ENCODE peak calls at places on chromosomes 3 and 15, in seven cellular contexts. S is body of pancreas; L is activated CD4-positive, alpha-beta T cell treated with anti-CD3 and anti-CD28 coated beads, Interleukin-2, amount 10 ng/mL, durations not matched to agents 24 days and 14 days; U is ovary; O is upper lobe of right lung; F is LoVo; G is thyroid gland. V is an unnamed sample.
A peak's percentile ranks its signal among the peaks of the same experiment; 100 is the strongest.

GRCh38 chr3:48609088-48610005 is at the start of gene UQCRC1:
- DNase-seq in L (peak; percentile 98), S (peak; percentile 94), G (peak; percentile 94), F (peak; percentile 96), U (peak; percentile 90), O (peak; percentile 97), V (peak; percentile 84)

GRCh38 chr3:131494706-131495105 is 8.1 kb downstream of the MRPL3 start:
- DNase-seq in U (no peak), O (no peak), G (no peak), S (no peak), F (no peak), L (no peak), V (no peak)

GRCh38 chr3:65344444-65344843 is 656.6 kb upstream of the ADAMTS9 start:
- DNase-seq in U (no peak), G (no peak), F (no peak), O (no peak), L (no peak), S (no peak), V (no peak)

GRCh38 chr3:153372326-153372725 is 210.3 kb downstream of the RAP2B start:
- DNase-seq in L (no peak), S (no peak), F (no peak), G (no peak), O (no peak), U (no peak), V (peak; percentile 89)

GRCh38 chr3:172296975-172297332 is 151.3 kb downstream of the GHSR start:
- DNase-seq in G (no peak), S (no peak), F (no peak), U (no peak), O (no peak), L (no peak), V (no peak)

GRCh38 chr15:31081568-31082250 is 19.8 kb downstream of the TRPM1 start:
- DNase-seq in S (peak; percentile 21), G (no peak), O (no peak), F (peak; percentile 58), L (no peak), U (no peak), V (peak; percentile 35)

GRCh38 chr15:60399931-60400330 is 2.1 kb upstream of the ANXA2 start:
- DNase-seq in S (no peak), F (no peak), O (no peak), L (no peak), G (no peak), U (no peak), V (peak; percentile 71)

GRCh38 chr3:191339313-191339917 is 9.1 kb upstream of the UTS2B start:
- DNase-seq in L (no peak), U (no peak), O (no peak), F (no peak), G (no peak), S (no peak), V (no peak)

GRCh38 chr15:72033711-72034110 is 84.2 kb downstream of the MYO9A start:
- DNase-seq in G (no peak), O (no peak), L (no peak), F (no peak), S (no peak), U (no peak), V (peak; percentile 29)

GRCh38 chr3:53171827-53172505 is 11.0 kb downstream of the PRKCD start:
- DNase-seq in L (no peak), F (no peak), U (no peak), S (no peak), O (no peak), G (no peak), V (no peak)

GRCh38 chr15:39581501-39582285 is 814 bp downstream of the THBS1 start:
- DNase-seq in F (peak; percentile 75), U (peak; percentile 61), S (peak; percentile 72), O (peak; percentile 80), L (no peak), G (peak; percentile 36), V (peak; percentile 50)

GRCh38 chr3:129793356-129793755 is 100.2 kb downstream of the TMCC1 start:
- DNase-seq in L (no peak), S (no peak), U (no peak), G (no peak), O (no peak), F (no peak), V (peak; percentile 41)

GRCh38 chr3:29268651-29269050 is 12.2 kb upstream of the RBMS3 start:
- DNase-seq in U (no peak), L (no peak), F (no peak), O (no peak), G (no peak), S (no peak), V (no peak)

GRCh38 chr15:88467935-88468528 is 524 bp downstream of the MRPS11 start:
- DNase-seq in F (no peak), S (no peak), O (no peak), G (no peak), U (no peak), L (no peak), V (peak; percentile 18)

GRCh38 chr3:25910997-25911396 is 121.1 kb downstream of the OXSM start:
- DNase-seq in U (no peak), S (peak; percentile 33), G (peak; percentile 41), L (peak; percentile 78), O (peak; percentile 53), F (no peak), V (peak; percentile 23)

GRCh38 chr3:55416381-55416821 is 70.7 kb downstream of the WNT5A start:
- DNase-seq in G (no peak), S (no peak), O (no peak), L (no peak), U (no peak), F (peak; percentile 14), V (peak; percentile 6)

GRCh38 chr15:74179983-74180688 is 6.6 kb downstream of the ISLR start:
- DNase-seq in L (no peak), F (no peak), O (peak; percentile 57), G (no peak), U (no peak), S (no peak), V (no peak)

GRCh38 chr15:100588638-100589242 is 13.2 kb downstream of the LINS1 start:
- DNase-seq in F (no peak), S (no peak), G (no peak), L (no peak), U (no peak), O (no peak), V (no peak)

GRCh38 chr3:48708481-48708889 is 8.5 kb downstream of the IP6K2 start:
- DNase-seq in F (no peak), L (no peak), U (no peak), S (no peak), G (no peak), O (no peak), V (peak; percentile 86)

GRCh38 chr3:69865920-69866679 is 126.8 kb downstream of the MITF start:
- DNase-seq in F (no peak), U (peak; percentile 13), O (peak; percentile 68), L (no peak), S (peak; percentile 81), G (peak; percentile 85), V (peak; percentile 63)

GRCh38 chr15:59739557-59740186 is 50.6 kb upstream of the BNIP2 start:
- DNase-seq in L (no peak), U (no peak), S (no peak), F (no peak), G (no peak), O (no peak), V (no peak)

V was measured in bronchial epithelial cell.